ENCODE peak calls at places on chromosomes 2 and 18, in six cellular contexts. G, E, I, L, Y and K are unnamed samples.

GRCh38 chr2:202140522-202141292 is 67.7 kb downstream of the KIAA2012 start:
- DNase-seq in G (no peak), E (no peak), I (no peak), L (no peak), Y (no peak), K (peak)

GRCh38 chr2:200742426-200742825 is 69.3 kb upstream of the BZW1 start:
- DNase-seq in G (no peak), E (peak), I (no peak), L (no peak), Y (no peak), K (no peak)

GRCh38 chr2:42048318-42049251 is 764 bp downstream of the PKDCC start:
- DNase-seq in G (no peak), E (peak), I (no peak), L (no peak), Y (no peak), K (peak)

GRCh38 chr2:24492283-24493272 is 1.5 kb downstream of the NCOA1 start:
- DNase-seq in G (no peak), E (peak), I (no peak), L (no peak), Y (no peak), K (no peak)

GRCh38 chr2:122238006-122238559 is 482.6 kb downstream of the TSN start:
- DNase-seq in G (no peak), E (no peak), I (no peak), L (no peak), Y (no peak), K (no peak)

GRCh38 chr2:53093355-53093754 is 674.2 kb upstream of the CHAC2 start:
- DNase-seq in G (no peak), E (no peak), I (no peak), L (no peak), Y (no peak), K (no peak)

GRCh38 chr2:65985986-65986385 is 448.9 kb upstream of the MEIS1 start:
- DNase-seq in G (no peak), E (no peak), I (no peak), L (no peak), Y (no peak), K (no peak)

GRCh38 chr2:239736358-239737143 is 288.6 kb downstream of the NDUFA10 start:
- DNase-seq in G (no peak), E (no peak), I (no peak), L (no peak), Y (no peak), K (no peak)

GRCh38 chr2:215190588-215190987 is 52.2 kb upstream of the ABCA12 start:
- DNase-seq in G (no peak), E (no peak), I (no peak), L (no peak), Y (no peak), K (no peak)

GRCh38 chr2:144256996-144257707 is 262.8 kb downstream of the ZEB2 start:
- DNase-seq in G (no peak), E (peak), I (no peak), L (no peak), Y (no peak), K (peak)

GRCh38 chr18:46623541-46623940 is 33.5 kb downstream of the LOXHD1 start:
- DNase-seq in G (no peak), E (peak), I (no peak), L (no peak), Y (no peak), K (no peak)

GRCh38 chr2:120547662-120548061 is 188.0 kb upstream of the GLI2 start:
- DNase-seq in G (no peak), E (no peak), I (no peak), L (no peak), Y (no peak), K (no peak)

GRCh38 chr2:30871980-30872789 is 64.9 kb upstream of the CAPN13 start:
- DNase-seq in G (no peak), E (no peak), I (no peak), L (no peak), Y (no peak), K (no peak)

GRCh38 chr2:168072626-168073303 is 174.6 kb downstream of the STK39 start:
- DNase-seq in G (no peak), E (no peak), I (no peak), L (no peak), Y (no peak), K (no peak)

GRCh38 chr2:222358876-222359275 is 60.1 kb upstream of the PAX3 start:
- DNase-seq in G (no peak), E (peak), I (no peak), L (no peak), Y (no peak), K (no peak)

GRCh38 chr2:201698588-201699226 is at the start of gene MPP4:
- DNase-seq in G (no peak), E (peak), I (no peak), L (no peak), Y (no peak), K (peak)

GRCh38 chr2:214587442-214587841 is 176.6 kb downstream of the VWC2L start:
- DNase-seq in G (peak), E (no peak), I (no peak), L (no peak), Y (no peak), K (no peak)

GRCh38 chr2:216320852-216321251 is 51.4 kb downstream of the MARCHF4 start:
- DNase-seq in G (no peak), E (no peak), I (no peak), L (no peak), Y (no peak), K (no peak)

GRCh38 chr2:219073413-219074129 is 12.8 kb upstream of the IHH start:
- DNase-seq in G (peak), E (peak), I (no peak), L (no peak), Y (peak), K (peak)

GRCh38 chr18:8366656-8367055 is 242.6 kb upstream of the RAB12 start:
- DNase-seq in G (no peak), E (no peak), I (no peak), L (no peak), Y (no peak), K (no peak)

GRCh38 chr18:21803495-21803894 is 62.9 kb downstream of the MIB1 start:
- DNase-seq in G (no peak), E (peak), I (no peak), L (no peak), Y (no peak), K (no peak)

GRCh38 chr2:144567745-144568144 is 47.8 kb upstream of the ZEB2 start:
- DNase-seq in G (no peak), E (no peak), I (no peak), L (no peak), Y (no peak), K (no peak)

GRCh38 chr2:229909090-229909489 is 12.7 kb downstream of the TRIP12 start:
- DNase-seq in G (no peak), E (peak), I (no peak), L (no peak), Y (no peak), K (no peak)

GRCh38 chr2:109109342-109109741 is 19.7 kb upstream of the SH3RF3 start:
- DNase-seq in G (no peak), E (no peak), I (no peak), L (no peak), Y (no peak), K (no peak)